ENCODE peak calls at places on chromosomes 3 and 15, in four cellular contexts. J, W, Z and G are unnamed samples.

GRCh38 chr3:62164196-62164595 is 209.2 kb downstream of the FEZF2 start:
- DNase-seq in J (no peak), W (no peak), Z (no peak), G (no peak)

GRCh38 chr3:150762662-150763121 is 277 bp downstream of the SIAH2 start:
- DNase-seq in J (no peak), W (no peak), Z (no peak), G (no peak)

GRCh38 chr3:138949002-138949418 is 2.0 kb downstream of the FOXL2NB start:
- DNase-seq in J (peak), W (no peak), Z (no peak), G (no peak)

GRCh38 chr15:53962646-53963561 is 15.3 kb upstream of the UNC13C start:
- DNase-seq in J (peak), W (peak), Z (no peak), G (peak)

GRCh38 chr3:11566478-11566877 is 77.2 kb downstream of the VGLL4 start:
- DNase-seq in J (no peak), W (no peak), Z (no peak), G (no peak)

GRCh38 chr3:4681301-4681700 is 188.2 kb downstream of the ITPR1 start:
- DNase-seq in J (no peak), W (no peak), Z (no peak), G (no peak)

GRCh38 chr15:76460871-76461270 is 124.3 kb downstream of the ISL2 start:
- DNase-seq in J (no peak), W (no peak), Z (no peak), G (no peak)

GRCh38 chr15:51842852-51843737 is 13.6 kb downstream of the TMOD3 start:
- DNase-seq in J (no peak), W (no peak), Z (no peak), G (peak)

GRCh38 chr3:2870714-2871353 is 239.3 kb downstream of the IL5RA start:
- DNase-seq in J (no peak), W (no peak), Z (no peak), G (no peak)

GRCh38 chr3:56725175-56725574 is 42.1 kb upstream of the TASOR start:
- DNase-seq in J (no peak), W (no peak), Z (no peak), G (no peak)

GRCh38 chr3:102054543-102054942 is 205.2 kb downstream of the NFKBIZ start:
- DNase-seq in J (no peak), W (no peak), Z (no peak), G (no peak)

GRCh38 chr3:30188713-30189112 is 417.7 kb upstream of the TGFBR2 start:
- DNase-seq in J (no peak), W (no peak), Z (no peak), G (no peak)

GRCh38 chr3:103624289-103624688 is 1189.5 kb downstream of the ZPLD1 start:
- DNase-seq in J (no peak), W (no peak), Z (no peak), G (no peak)

GRCh38 chr3:25944328-25944727 is 154.4 kb downstream of the OXSM start:
- DNase-seq in J (no peak), W (no peak), Z (no peak), G (no peak)

GRCh38 chr3:182740710-182741109 is 52.6 kb upstream of the ATP11B start:
- DNase-seq in J (no peak), W (peak), Z (no peak), G (no peak)

GRCh38 chr15:31434418-31435255 is 108.0 kb downstream of the KLF13 start:
- DNase-seq in J (no peak), W (no peak), Z (peak), G (no peak)

GRCh38 chr3:194223951-194224350 is 88.0 kb downstream of the HES1 start:
- DNase-seq in J (no peak), W (no peak), Z (no peak), G (no peak)

GRCh38 chr3:66485291-66485968 is 15.4 kb downstream of the LRIG1 start:
- DNase-seq in J (no peak), W (no peak), Z (no peak), G (no peak)

GRCh38 chr15:27438403-27439375 is 467.7 kb downstream of the GABRG3 start:
- DNase-seq in J (no peak), W (no peak), Z (no peak), G (no peak)

GRCh38 chr3:48367201-48367600 is 4.8 kb upstream of the FBXW12 start:
- DNase-seq in J (no peak), W (no peak), Z (no peak), G (no peak)

GRCh38 chr3:190618349-190619030 is 104.6 kb downstream of the IL1RAP start:
- DNase-seq in J (no peak), W (no peak), Z (no peak), G (peak)
- TF ChIP-seq ELF4 in J (no peak), W (no peak), Z (no peak), G (no peak)

GRCh38 chr3:67941433-67942030 is 287.1 kb upstream of the SUCLG2 start:
- DNase-seq in J (no peak), W (no peak), Z (no peak), G (no peak)
- TF ChIP-seq ELF4 in J (no peak), W (no peak), Z (no peak), G (no peak)

GRCh38 chr15:82044373-82045178 is 1.2 kb downstream of the MEX3B start:
- DNase-seq in J (peak), W (peak), Z (peak), G (no peak)
- TF ChIP-seq ELF4 in J (no peak), W (no peak), Z (no peak), G (no peak)

GRCh38 chr15:90684281-90684680 is 32.9 kb upstream of the BLM start:
- DNase-seq in J (no peak), W (no peak), Z (no peak), G (no peak)

GRCh38 chr15:90683371-90683770 is 33.8 kb upstream of the BLM start:
- DNase-seq in J (peak), W (no peak), Z (peak), G (no peak)

GRCh38 chr15:90683876-90684275 is 33.3 kb upstream of the BLM start:
- DNase-seq in J (no peak), W (no peak), Z (no peak), G (no peak)

GRCh38 chr15:90685688-90686434 is 31.3 kb upstream of the BLM start:
- DNase-seq in J (no peak), W (no peak), Z (no peak), G (no peak)

GRCh38 chr15:90686435-90687218 is 30.5 kb upstream of the BLM start:
- DNase-seq in J (no peak), W (no peak), Z (no peak), G (no peak)
- TF ChIP-seq ELF4 in J (no peak), W (no peak), Z (no peak), G (no peak)

GRCh38 chr15:80508783-80509182 is 104.6 kb downstream of the ARNT2 start:
- DNase-seq in J (no peak), W (no peak), Z (no peak), G (no peak)

GRCh38 chr15:80509800-80510199 is 105.6 kb downstream of the ARNT2 start:
- DNase-seq in J (no peak), W (no peak), Z (no peak), G (no peak)

GRCh38 chr15:80507131-80507530 is 102.9 kb downstream of the ARNT2 start:
- DNase-seq in J (no peak), W (no peak), Z (no peak), G (no peak)

GRCh38 chr15:80506494-80506893 is 102.3 kb downstream of the ARNT2 start:
- DNase-seq in J (no peak), W (no peak), Z (no peak), G (no peak)

GRCh38 chr15:80507638-80508316 is 103.6 kb downstream of the ARNT2 start:
- DNase-seq in J (no peak), W (no peak), Z (no peak), G (no peak)
- TF ChIP-seq ELF4 in J (no peak), W (no peak), Z (no peak), G (no peak)

GRCh38 chr15:99556578-99556977 is 9.2 kb upstream of the MEF2A start:
- DNase-seq in J (no peak), W (no peak), Z (no peak), G (no peak)

GRCh38 chr15:99550077-99550476 is 15.7 kb upstream of the MEF2A start:
- DNase-seq in J (no peak), W (no peak), Z (no peak), G (no peak)

GRCh38 chr15:99555089-99555488 is 10.7 kb upstream of the MEF2A start:
- DNase-seq in J (no peak), W (no peak), Z (no peak), G (no peak)

GRCh38 chr15:99556010-99556409 is 9.8 kb upstream of the MEF2A start:
- DNase-seq in J (no peak), W (no peak), Z (no peak), G (no peak)

DNA sequence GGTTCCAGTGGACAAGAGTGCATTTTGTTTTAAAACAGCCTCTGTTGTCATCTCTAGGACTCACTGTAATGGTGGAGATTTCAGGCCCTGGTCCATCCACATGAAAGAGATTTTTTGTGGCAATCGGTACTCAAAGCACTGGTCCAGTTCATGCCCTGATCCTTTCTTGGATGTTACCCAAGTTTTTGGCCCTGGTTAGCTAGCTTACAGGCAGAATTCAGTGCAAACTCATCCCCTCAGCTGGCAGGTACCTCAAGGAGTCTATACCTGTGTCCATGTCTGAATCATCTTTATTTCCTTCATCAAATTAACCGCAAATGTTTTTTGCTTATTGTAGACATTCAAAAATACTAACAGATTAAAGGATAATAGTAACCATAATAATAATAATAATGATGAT is 13.7 kb upstream of the MEF2A start:
- DNase-seq in J (no peak), W (no peak), Z (no peak), G (no peak)
- TF ChIP-seq ELF4 in J (no peak), W (no peak), Z (no peak), G (no peak)

DNA sequence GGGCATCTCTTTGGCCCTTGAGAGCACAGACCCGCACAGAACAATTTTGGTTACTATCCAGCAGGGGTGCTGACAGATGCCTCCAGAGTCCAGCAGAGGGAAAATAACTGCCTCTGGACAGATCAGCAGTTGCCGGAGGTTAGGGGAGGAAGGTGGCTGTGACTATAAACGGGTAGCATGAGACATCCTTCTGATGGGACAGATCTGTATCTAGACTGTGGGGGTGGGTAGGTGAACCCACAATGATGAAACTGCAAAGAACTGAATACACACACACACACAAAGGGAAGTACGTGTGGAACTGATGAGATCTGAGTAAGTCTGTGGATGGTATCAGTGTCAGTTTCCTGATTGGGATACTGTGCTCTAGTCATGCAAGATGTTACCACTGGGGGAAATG is 21.2 kb downstream of the ADAMTS7 start:
- DNase-seq in J (no peak), W (no peak), Z (no peak), G (no peak)
- TF ChIP-seq ELF4 in J (no peak), W (no peak), Z (no peak), G (no peak)

DNA sequence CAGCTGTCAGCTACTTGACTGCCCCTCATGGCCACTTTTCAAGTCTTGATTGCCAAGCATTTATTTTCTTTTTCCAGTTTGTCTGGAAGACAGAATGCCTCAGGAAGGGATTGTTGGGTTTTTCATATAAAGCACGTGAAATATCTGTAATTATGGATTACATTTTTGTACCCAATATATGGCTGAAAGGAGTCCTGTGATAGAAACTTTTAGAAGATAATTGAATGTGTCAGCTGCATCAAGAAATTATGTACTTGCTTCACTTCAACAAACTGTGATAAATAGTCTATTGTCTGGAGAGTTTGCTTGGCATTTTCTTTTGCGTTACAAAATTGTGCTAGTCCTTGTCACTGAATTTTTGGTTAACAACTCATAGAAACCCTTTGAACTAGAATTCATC is 247.9 kb upstream of the SLCO3A1 start:
- DNase-seq in J (no peak), W (no peak), Z (no peak), G (no peak)
- TF ChIP-seq ELF4 in J (no peak), W (no peak), Z (no peak), G (no peak)